ENCODE peak calls at places on chromosomes 5 and 9, in ten cellular contexts. Z is endothelial cell; Y is K562; H is CD8-positive, alpha-beta T cell; O is stimulated activated CD4-positive, alpha-beta T cell treated with anti-CD3 and anti-CD28 coated beads, Interleukin-1b, Interleukin-23, amount 100 ng/mL, for 24 hours; U is globus pallidus; Q is activated T-cell treated with anti-CD3 and anti-CD28 coated beads, Interleukin-2, amount 50 U/mL, for 4 hours; C is retinal pigment epithelial cell; X is MM.1S; E is activated naive CD4-positive, alpha-beta T cell treated with anti-CD3 and anti-CD28 coated beads for 36 hours. S is an unnamed sample.

GRCh38 chr9:36396985-36397384 is 3.1 kb downstream of the RNF38 start:
- DNase-seq in E (peak; percentile 27), X (no peak), O (no peak), Y (no peak), H (no peak), Z (no peak), Q (no peak), C (no peak), U (no peak), S (no peak)

GRCh38 chr9:110142868-110143866 is 64.8 kb downstream of the C9orf152 start:
- DNase-seq in O (no peak), C (no peak), Z (no peak), U (no peak), E (peak; percentile 27), Q (no peak), X (peak; percentile 89), H (no peak), Y (peak; percentile 12), S (no peak)

GRCh38 chr5:58851571-58851970 is 268.7 kb downstream of the RAB3C start:
- DNase-seq in U (no peak), E (no peak), C (no peak), O (no peak), Y (no peak), X (no peak), Z (no peak), Q (no peak), H (no peak), S (no peak)

GRCh38 chr5:154198611-154199230 is 8.2 kb downstream of the GALNT10 start:
- DNase-seq in Z (no peak), X (no peak), H (no peak), Q (no peak), U (no peak), E (no peak), C (no peak), O (no peak), Y (no peak), S (no peak)

GRCh38 chr5:102933300-102933699 is 178.2 kb downstream of the PAM start:
- DNase-seq in Y (no peak), Q (no peak), O (no peak), X (no peak), C (no peak), Z (no peak), H (no peak), E (no peak), U (no peak), S (no peak)

GRCh38 chr5:80181618-80182211 is 74.1 kb downstream of the SERINC5 start:
- DNase-seq in C (peak; percentile 66), Q (peak; percentile 17), H (no peak), U (no peak), O (no peak), X (peak; percentile 91), Z (no peak), E (peak; percentile 69), Y (peak; percentile 40), S (no peak)

GRCh38 chr5:40376566-40376965 is 303.1 kb upstream of the PTGER4 start:
- DNase-seq in E (no peak), H (no peak), X (no peak), Q (no peak), U (no peak), Y (no peak), C (no peak), O (no peak), Z (no peak), S (no peak)

GRCh38 chr9:72305102-72305546 is 59.9 kb downstream of the ZFAND5 start:
- DNase-seq in Q (peak; percentile 4), Z (peak; percentile 18), H (no peak), E (peak; percentile 8), C (no peak), Y (peak; percentile 53), X (peak; percentile 12), O (no peak), U (peak; percentile 66), S (no peak)

GRCh38 chr5:151157426-151158286 is at the start of gene ANXA6:
- DNase-seq in O (peak; percentile 46), Q (peak; percentile 49), H (peak; percentile 50), E (peak; percentile 71), Y (peak; percentile 86), C (no peak), X (peak; percentile 73), Z (peak; percentile 74), U (peak; percentile 74), S (peak; percentile 81)

GRCh38 chr5:35069188-35069587 is 21.4 kb upstream of the AGXT2 start:
- DNase-seq in Q (no peak), C (no peak), H (no peak), E (no peak), Z (no peak), O (no peak), X (no peak), U (no peak), Y (no peak), S (no peak)

GRCh38 chr5:18745988-18746615 is 1111.8 kb downstream of the TAF11L14 start:
- DNase-seq in Y (peak; percentile 55), E (peak; percentile 40), X (peak; percentile 88), U (no peak), Z (no peak), H (peak; percentile 17), C (no peak), O (peak; percentile 14), Q (peak; percentile 30), S (no peak)

GRCh38 chr5:56543431-56544385 is 271.6 kb upstream of the MAP3K1 start:
- DNase-seq in U (no peak), X (no peak), Y (no peak), Z (no peak), E (no peak), C (peak; percentile 39), Q (no peak), O (no peak), H (no peak), S (no peak)

GRCh38 chr5:117812866-117813265 is 1175.5 kb downstream of the DTWD2 start:
- DNase-seq in E (no peak), X (no peak), Z (no peak), Q (no peak), O (no peak), C (no peak), Y (no peak), U (no peak), H (no peak), S (no peak)

GRCh38 chr5:34003941-34004340 is 3.9 kb downstream of the AMACR start:
- DNase-seq in O (no peak), C (no peak), U (no peak), X (no peak), H (no peak), Q (no peak), Y (no peak), Z (no peak), E (no peak), S (no peak)

GRCh38 chr9:129995409-129996160 is 47.4 kb downstream of the FNBP1 start:
- DNase-seq in U (peak; percentile 68), X (no peak), O (no peak), Q (no peak), Y (peak; percentile 68), H (no peak), Z (no peak), E (peak; percentile 63), C (no peak), S (no peak)

GRCh38 chr5:135890867-135891266 is 4.8 kb downstream of the IL9 start:
- DNase-seq in Z (no peak), C (no peak), E (peak; percentile 65), O (peak; percentile 5), X (peak; percentile 92), Y (no peak), H (no peak), Q (no peak), U (no peak), S (no peak)

GRCh38 chr9:2390028-2390427 is 231.6 kb upstream of the VLDLR start:
- DNase-seq in Y (no peak), O (no peak), C (no peak), Z (no peak), Q (no peak), U (no peak), X (no peak), E (no peak), H (no peak), S (no peak)

GRCh38 chr5:16755641-16756040 is 138.8 kb upstream of the RETREG1 start:
- DNase-seq in Z (no peak), E (no peak), C (peak; percentile 81), Q (no peak), O (no peak), U (no peak), Y (no peak), X (no peak), H (no peak), S (no peak)

GRCh38 chr5:91885291-91886265 is 502.5 kb upstream of the ARRDC3 start:
- DNase-seq in C (no peak), E (no peak), X (no peak), U (no peak), Z (no peak), H (no peak), Y (no peak), O (no peak), Q (no peak), S (peak; percentile 17)

GRCh38 chr5:173602423-173602822 is 14.0 kb downstream of the BOD1 start:
- DNase-seq in E (no peak), Q (no peak), O (no peak), X (no peak), Z (no peak), H (no peak), C (peak; percentile 44), U (peak; percentile 37), Y (peak; percentile 64), S (no peak)

GRCh38 chr5:132098151-132098594 is 24.6 kb downstream of the CSF2 start:
- DNase-seq in Y (peak; percentile 94), Q (no peak), U (no peak), H (no peak), X (no peak), O (no peak), C (no peak), Z (no peak), E (peak; percentile 46), S (no peak)

GRCh38 chr9:125521462-125522327 is 185.3 kb downstream of the MAPKAP1 start:
- DNase-seq in Q (no peak), X (peak; percentile 75), U (no peak), E (peak; percentile 71), O (no peak), H (no peak), Y (no peak), Z (no peak), C (peak; percentile 85), S (no peak)

GRCh38 chr5:150556859-150557506 is 49.1 kb downstream of the NDST1 start:
- DNase-seq in O (no peak), Z (no peak), U (no peak), C (no peak), H (no peak), X (no peak), Q (no peak), E (no peak), Y (no peak), S (no peak)

GRCh38 chr5:31047621-31048020 is 145.9 kb upstream of the CDH6 start:
- DNase-seq in H (no peak), U (no peak), E (no peak), C (no peak), Y (no peak), X (no peak), O (no peak), Q (no peak), Z (no peak), S (no peak)

GRCh38 chr5:137141779-137142178 is 357.3 kb downstream of the SPOCK1 start:
- DNase-seq in C (no peak), X (no peak), E (no peak), Y (no peak), O (no peak), U (no peak), H (no peak), Z (no peak), Q (no peak), S (no peak)

GRCh38 chr9:79661926-79662552 is 90.3 kb downstream of the TLE4 start:
- DNase-seq in Y (no peak), X (no peak), Z (no peak), C (no peak), U (no peak), E (no peak), O (no peak), Q (no peak), H (no peak), S (no peak)

GRCh38 chr5:166699616-166700015 is 1591.8 kb upstream of the WWC1 start:
- DNase-seq in Q (no peak), H (no peak), E (no peak), U (no peak), O (no peak), Z (no peak), Y (no peak), X (no peak), C (no peak), S (no peak)

GRCh38 chr5:106303911-106304310 is 1366.8 kb downstream of the EFNA5 start:
- DNase-seq in O (no peak), U (no peak), E (no peak), C (no peak), Z (no peak), X (peak; percentile 33), Q (no peak), Y (no peak), H (no peak), S (no peak)

S was measured in glutamatergic neuron.